ENCODE peak calls at places on chromosome 2, in four cellular contexts. U, C, L and S are unnamed samples.
A peak's percentile ranks its signal among the peaks of the same experiment; 100 is the strongest.

GRCh38 chr2:239693761-239694415 is 293.1 kb upstream of the HDAC4 start:
- DNase-seq in U (no peak), C (no peak), L (no peak), S (peak; percentile 39)

GRCh38 chr2:127683766-127684165 is 8.4 kb upstream of the LIMS2 start:
- DNase-seq in U (peak; percentile 51), C (no peak), L (no peak), S (peak; percentile 74)

GRCh38 chr2:64153811-64154210 is 9.6 kb upstream of the PELI1 start:
- DNase-seq in U (no peak), C (no peak), L (no peak), S (no peak)

GRCh38 chr2:134181219-134181618 is 72.7 kb upstream of the MGAT5 start:
- DNase-seq in U (no peak), C (no peak), L (no peak), S (no peak)

GRCh38 chr2:187552381-187552780 is 1.9 kb downstream of the TFPI start:
- DNase-seq in U (no peak), C (no peak), L (no peak), S (no peak)

GRCh38 chr2:11411768-11412448 is 54.1 kb downstream of the E2F6 start:
- DNase-seq in U (peak; percentile 88), C (peak; percentile 39), L (peak; percentile 49), S (no peak)

GRCh38 chr2:105697781-105698449 is 46.8 kb upstream of the NCK2 start:
- DNase-seq in U (no peak), C (no peak), L (no peak), S (no peak)

GRCh38 chr2:172859821-172860707 is 124.4 kb downstream of the RAPGEF4 start:
- DNase-seq in U (no peak), C (no peak), L (no peak), S (no peak)

GRCh38 chr2:28895189-28895893 is 874 bp downstream of the WDR43 start:
- DNase-seq in U (peak; percentile 61), C (no peak), L (peak; percentile 34), S (peak; percentile 78)

GRCh38 chr2:212364106-212364505 is 174.5 kb downstream of the ERBB4 start:
- DNase-seq in U (peak; percentile 56), C (no peak), L (no peak), S (no peak)

GRCh38 chr2:144462266-144462665 is 57.7 kb downstream of the ZEB2 start:
- DNase-seq in U (no peak), C (no peak), L (no peak), S (no peak)
- H3K4me3 ChIP-seq in U (no peak overlapping the region), C (no peak overlapping the region), L (no peak overlapping the region), S (no peak overlapping the region)

DNA sequence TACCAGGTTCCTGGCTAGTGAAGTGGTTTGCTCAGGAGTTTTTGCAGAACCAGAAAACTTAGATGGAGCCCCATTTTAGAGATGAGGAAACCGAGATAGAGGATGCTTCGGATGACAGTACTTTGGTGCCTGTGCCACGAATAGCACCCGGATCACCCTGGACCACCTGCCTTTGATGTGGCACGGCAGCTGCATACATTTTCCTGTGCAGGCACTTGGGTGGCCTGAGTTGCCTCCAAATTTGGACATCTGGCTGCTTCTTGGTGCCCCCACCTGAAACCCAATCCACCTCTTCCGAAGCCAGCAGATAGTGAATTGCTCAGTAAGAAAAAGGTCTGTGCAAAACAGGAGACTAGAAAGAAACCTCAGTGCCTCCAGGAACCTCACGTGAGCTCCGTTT is 140.6 kb upstream of the ID2 start:
- DNase-seq in U (no peak), C (no peak), L (no peak), S (no peak)
- H3K4me1 ChIP-seq in U (peaks cover 50% of the 10 kb centered on the region), C (peaks cover 7% of the 10 kb centered on the region), L (peaks cover 9% of the 10 kb centered on the region), S (peaks cover 20% of the 10 kb centered on the region)

DNA sequence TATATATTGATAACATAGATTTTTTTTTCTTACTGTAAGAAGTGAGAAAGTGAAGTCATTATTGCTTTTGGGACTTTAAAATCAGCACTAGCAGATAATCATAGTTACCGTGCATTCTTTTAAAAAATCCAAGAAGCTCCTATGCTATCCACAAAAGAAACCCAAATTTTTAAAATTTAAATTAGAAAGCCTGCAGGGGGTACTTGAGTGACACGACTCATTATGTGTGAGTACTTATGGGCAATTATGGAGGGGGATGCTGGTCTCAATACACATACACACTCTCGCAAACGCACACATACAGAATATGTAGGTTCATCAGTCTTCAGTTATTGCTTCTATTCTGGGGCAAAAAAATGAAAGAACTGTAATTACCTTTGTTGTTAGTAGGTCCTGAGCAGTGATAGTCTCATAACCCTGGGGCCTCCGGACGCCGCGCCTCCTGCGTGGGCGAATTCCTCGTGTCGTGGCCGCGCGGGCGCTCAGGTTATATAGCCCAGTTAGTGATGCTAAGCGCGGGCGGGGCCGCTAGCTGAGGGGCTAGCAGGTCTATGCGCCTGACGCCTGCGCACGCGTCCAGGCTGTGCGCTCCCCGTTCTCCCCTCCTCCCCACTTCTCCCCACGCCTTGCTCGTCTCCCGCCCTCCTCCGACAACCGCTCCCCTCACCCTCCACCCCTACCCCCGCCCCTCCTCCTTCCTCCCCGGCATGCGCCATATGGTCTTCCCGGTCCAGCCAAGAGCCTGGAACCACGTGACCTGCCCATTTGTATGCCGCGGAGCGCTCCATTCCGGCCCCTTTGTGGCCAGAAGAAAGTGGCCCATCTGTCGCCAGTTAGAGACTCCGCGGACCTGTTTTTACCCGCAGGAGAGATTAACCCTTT is at the start of gene NEUROD1:
- DNase-seq in U (no peak), C (no peak), L (no peak), S (peak; percentile 78)
- H3K4me3 ChIP-seq in U (peak within 1 kb of the TSS; percentile 13), C (peak within 1 kb of the TSS; percentile 23), L (no peak within 1 kb of the TSS), S (no peak within 1 kb of the TSS)

DNA sequence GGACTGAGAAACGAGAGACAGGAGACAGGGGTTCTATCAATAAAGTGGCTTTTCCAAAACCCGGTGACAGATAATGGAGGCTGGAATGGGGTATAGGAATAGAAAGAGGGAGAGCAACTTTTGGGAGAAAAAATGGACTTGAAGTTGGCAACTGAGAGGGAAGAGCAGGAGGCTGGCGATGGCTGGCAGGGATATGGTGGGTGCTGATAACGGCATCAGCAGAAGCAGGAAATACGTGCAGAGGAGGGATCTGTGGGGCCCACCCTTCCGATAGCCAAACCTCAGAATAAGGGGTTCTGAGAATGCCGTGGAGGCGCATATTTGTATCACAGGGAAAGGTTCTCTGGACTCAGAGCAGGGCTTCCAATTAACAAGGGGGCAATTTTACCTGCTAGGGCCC is 64.1 kb upstream of the DNMT3A start:
- DNase-seq in U (no peak), C (no peak), L (no peak), S (no peak)
- H3K4me1 ChIP-seq in U (no peaks in the 10 kb centered on the region), C (no peaks in the 10 kb centered on the region), L (no peaks in the 10 kb centered on the region), S (no peaks in the 10 kb centered on the region)

GRCh38 chr2:98726172-98726725 is 4.7 kb downstream of the MGAT4A start:
- DNase-seq in U (no peak), C (no peak), L (no peak), S (no peak)
- H3K4me3 ChIP-seq in U (no peak overlapping the region), C (no peak overlapping the region), L (no peak overlapping the region), S (no peak overlapping the region)

GRCh38 chr2:149122521-149122920 is 84.0 kb downstream of the LYPD6B start:
- DNase-seq in U (no peak), C (no peak), L (no peak), S (no peak)
- H3K4me1 ChIP-seq in U (no peaks in the 10 kb centered on the region), C (peaks cover 3% of the 10 kb centered on the region), L (no peaks in the 10 kb centered on the region), S (no peaks in the 10 kb centered on the region)